ENCODE peak calls at places on chromosome 13, in four cellular contexts. One of them, this sample, is unnamed.

GRCh38 chr13:99434258-99434788 is 66.9 kb upstream of the TM9SF2 start:
- DNase-seq in IMR-90: no peak
- DNase-seq in astrocyte of the spinal cord: no peak
- DNase-seq in CD8-positive, alpha-beta T cell: peak
- DNase-seq in this sample: no peak

GRCh38 chr13:94345374-94346195 is 133.9 kb downstream of the DCT start:
- DNase-seq in CD8-positive, alpha-beta T cell: no peak
- DNase-seq in astrocyte of the spinal cord: peak
- DNase-seq in IMR-90: peak
- DNase-seq in this sample: peak

GRCh38 chr13:32426981-32427851 is 714 bp downstream of the N4BP2L1 start:
- DNase-seq in CD8-positive, alpha-beta T cell: peak
- DNase-seq in astrocyte of the spinal cord: peak
- DNase-seq in IMR-90: peak
- DNase-seq in this sample: peak

GRCh38 chr13:94706854-94707399 is 5.4 kb downstream of the SOX21 start:
- DNase-seq in astrocyte of the spinal cord: peak
- DNase-seq in IMR-90: no peak
- DNase-seq in CD8-positive, alpha-beta T cell: no peak
- DNase-seq in this sample: no peak

GRCh38 chr13:54029720-54030119 is 1001.1 kb downstream of the OLFM4 start:
- DNase-seq in IMR-90: no peak
- DNase-seq in astrocyte of the spinal cord: no peak
- DNase-seq in CD8-positive, alpha-beta T cell: no peak
- DNase-seq in this sample: no peak

GRCh38 chr13:88717946-88718345 is 1046.8 kb downstream of the SLITRK5 start:
- DNase-seq in astrocyte of the spinal cord: no peak
- DNase-seq in CD8-positive, alpha-beta T cell: no peak
- DNase-seq in IMR-90: no peak
- DNase-seq in this sample: no peak

GRCh38 chr13:46480131-46480530 is 72.8 kb upstream of the LRCH1 start:
- DNase-seq in IMR-90: no peak
- DNase-seq in CD8-positive, alpha-beta T cell: no peak
- DNase-seq in astrocyte of the spinal cord: no peak
- DNase-seq in this sample: no peak

GRCh38 chr13:32837973-32838940 is 178.0 kb upstream of the KL start:
- DNase-seq in CD8-positive, alpha-beta T cell: no peak
- DNase-seq in IMR-90: no peak
- DNase-seq in astrocyte of the spinal cord: no peak
- DNase-seq in this sample: no peak

GRCh38 chr13:113493315-113493951 is 2.9 kb upstream of the DCUN1D2 start:
- DNase-seq in IMR-90: peak
- DNase-seq in astrocyte of the spinal cord: peak
- DNase-seq in CD8-positive, alpha-beta T cell: no peak
- DNase-seq in this sample: peak

GRCh38 chr13:19150712-19151228 is 30.9 kb downstream of the TUBA3C start:
- DNase-seq in IMR-90: no peak
- DNase-seq in astrocyte of the spinal cord: no peak
- DNase-seq in CD8-positive, alpha-beta T cell: no peak
- DNase-seq in this sample: no peak

GRCh38 chr13:67416047-67416925 is 186.2 kb upstream of the PCDH9 start:
- DNase-seq in CD8-positive, alpha-beta T cell: no peak
- DNase-seq in IMR-90: peak
- DNase-seq in astrocyte of the spinal cord: peak
- DNase-seq in this sample: peak

GRCh38 chr13:93505104-93505952 is 278.7 kb downstream of the GPC6 start:
- DNase-seq in CD8-positive, alpha-beta T cell: no peak
- DNase-seq in IMR-90: peak
- DNase-seq in astrocyte of the spinal cord: peak
- DNase-seq in this sample: peak

GRCh38 chr13:72384879-72385278 is 342.6 kb downstream of the MZT1 start:
- DNase-seq in astrocyte of the spinal cord: peak
- DNase-seq in CD8-positive, alpha-beta T cell: no peak
- DNase-seq in IMR-90: peak
- DNase-seq in this sample: peak

GRCh38 chr13:98349731-98350305 is 172.7 kb upstream of the RNF113B start:
- DNase-seq in IMR-90: no peak
- DNase-seq in CD8-positive, alpha-beta T cell: no peak
- DNase-seq in astrocyte of the spinal cord: no peak
- DNase-seq in this sample: no peak

GRCh38 chr13:30105381-30105780 is 202.0 kb downstream of the KATNAL1 start:
- DNase-seq in CD8-positive, alpha-beta T cell: no peak
- DNase-seq in astrocyte of the spinal cord: no peak
- DNase-seq in IMR-90: no peak
- DNase-seq in this sample: no peak

GRCh38 chr13:80199585-80200292 is 141.2 kb downstream of the SPRY2 start:
- DNase-seq in CD8-positive, alpha-beta T cell: no peak
- DNase-seq in astrocyte of the spinal cord: no peak
- DNase-seq in IMR-90: no peak
- DNase-seq in this sample: no peak

GRCh38 chr13:47420568-47420967 is 523.7 kb upstream of the HTR2A start:
- DNase-seq in CD8-positive, alpha-beta T cell: no peak
- DNase-seq in IMR-90: peak
- DNase-seq in astrocyte of the spinal cord: no peak
- DNase-seq in this sample: no peak

GRCh38 chr13:44432595-44432994 is 59.0 kb downstream of the SERP2 start:
- DNase-seq in CD8-positive, alpha-beta T cell: no peak
- DNase-seq in astrocyte of the spinal cord: peak
- DNase-seq in IMR-90: peak
- DNase-seq in this sample: no peak

GRCh38 chr13:101417501-101417900 is 1.2 kb upstream of the NALCN start:
- DNase-seq in CD8-positive, alpha-beta T cell: no peak
- DNase-seq in IMR-90: no peak
- DNase-seq in astrocyte of the spinal cord: no peak
- DNase-seq in this sample: no peak

GRCh38 chr13:36764957-36765356 is 54.1 kb upstream of the RFXAP start:
- DNase-seq in IMR-90: no peak
- DNase-seq in CD8-positive, alpha-beta T cell: no peak
- DNase-seq in astrocyte of the spinal cord: no peak
- DNase-seq in this sample: no peak

GRCh38 chr13:107130516-107130915 is 562.6 kb upstream of the ARGLU1 start:
- DNase-seq in CD8-positive, alpha-beta T cell: no peak
- DNase-seq in IMR-90: no peak
- DNase-seq in astrocyte of the spinal cord: no peak
- DNase-seq in this sample: no peak

GRCh38 chr13:99985886-99986527 is 4.4 kb downstream of the ZIC2 start:
- DNase-seq in astrocyte of the spinal cord: peak
- DNase-seq in CD8-positive, alpha-beta T cell: no peak
- DNase-seq in IMR-90: no peak
- DNase-seq in this sample: no peak

GRCh38 chr13:98517576-98518310 is 59.2 kb downstream of the STK24 start:
- DNase-seq in astrocyte of the spinal cord: no peak
- DNase-seq in IMR-90: no peak
- DNase-seq in CD8-positive, alpha-beta T cell: no peak
- DNase-seq in this sample: no peak

GRCh38 chr13:83753912-83754624 is 128.2 kb downstream of the SLITRK1 start:
- DNase-seq in IMR-90: peak
- DNase-seq in astrocyte of the spinal cord: no peak
- DNase-seq in CD8-positive, alpha-beta T cell: no peak
- DNase-seq in this sample: no peak

GRCh38 chr13:102508411-102508810 is 88.4 kb upstream of the TPP2 start:
- DNase-seq in IMR-90: no peak
- DNase-seq in CD8-positive, alpha-beta T cell: no peak
- DNase-seq in astrocyte of the spinal cord: no peak
- DNase-seq in this sample: no peak

GRCh38 chr13:47480121-47480520 is 521.0 kb downstream of the SUCLA2 start:
- DNase-seq in astrocyte of the spinal cord: peak
- DNase-seq in IMR-90: peak
- DNase-seq in CD8-positive, alpha-beta T cell: no peak
- DNase-seq in this sample: peak

GRCh38 chr13:41263261-41263971 is at the start of gene MTRF1:
- DNase-seq in IMR-90: peak
- DNase-seq in astrocyte of the spinal cord: peak
- DNase-seq in CD8-positive, alpha-beta T cell: peak
- DNase-seq in this sample: peak

GRCh38 chr13:73765651-73766384 is 368.4 kb downstream of the KLF12 start:
- DNase-seq in astrocyte of the spinal cord: peak
- DNase-seq in CD8-positive, alpha-beta T cell: peak
- DNase-seq in IMR-90: peak
- DNase-seq in this sample: peak

GRCh38 chr13:75549262-75550158 is at the start of gene UCHL3:
- DNase-seq in astrocyte of the spinal cord: peak
- DNase-seq in IMR-90: peak
- DNase-seq in CD8-positive, alpha-beta T cell: peak
- DNase-seq in this sample: peak
- H3K4me3 ChIP-seq in astrocyte of the spinal cord: peak
- H3K4me3 ChIP-seq in IMR-90: peak
- H3K4me3 ChIP-seq in CD8-positive, alpha-beta T cell: peak
- H3K4me3 ChIP-seq in this sample: peak

GRCh38 chr13:24623141-24623665 is 57.0 kb upstream of the ATP12A start:
- DNase-seq in astrocyte of the spinal cord: no peak
- DNase-seq in IMR-90: no peak
- DNase-seq in CD8-positive, alpha-beta T cell: no peak
- DNase-seq in this sample: no peak
- TF ChIP-seq CTCF in astrocyte of the spinal cord: no peak
- TF ChIP-seq CTCF in IMR-90: no peak
- TF ChIP-seq CTCF in CD8-positive, alpha-beta T cell: no peak
- TF ChIP-seq CTCF in this sample: no peak

GRCh38 chr13:33904431-33904830 is 86.5 kb downstream of the RFC3 start:
- DNase-seq in CD8-positive, alpha-beta T cell: no peak
- DNase-seq in astrocyte of the spinal cord: no peak
- DNase-seq in IMR-90: no peak
- DNase-seq in this sample: no peak

GRCh38 chr13:33911521-33911920 is 93.6 kb downstream of the RFC3 start:
- DNase-seq in astrocyte of the spinal cord: no peak
- DNase-seq in IMR-90: no peak
- DNase-seq in CD8-positive, alpha-beta T cell: no peak
- DNase-seq in this sample: no peak

GRCh38 chr13:33908111-33908510 is 90.2 kb downstream of the RFC3 start:
- DNase-seq in CD8-positive, alpha-beta T cell: no peak
- DNase-seq in astrocyte of the spinal cord: no peak
- DNase-seq in IMR-90: no peak
- DNase-seq in this sample: peak

DNA sequence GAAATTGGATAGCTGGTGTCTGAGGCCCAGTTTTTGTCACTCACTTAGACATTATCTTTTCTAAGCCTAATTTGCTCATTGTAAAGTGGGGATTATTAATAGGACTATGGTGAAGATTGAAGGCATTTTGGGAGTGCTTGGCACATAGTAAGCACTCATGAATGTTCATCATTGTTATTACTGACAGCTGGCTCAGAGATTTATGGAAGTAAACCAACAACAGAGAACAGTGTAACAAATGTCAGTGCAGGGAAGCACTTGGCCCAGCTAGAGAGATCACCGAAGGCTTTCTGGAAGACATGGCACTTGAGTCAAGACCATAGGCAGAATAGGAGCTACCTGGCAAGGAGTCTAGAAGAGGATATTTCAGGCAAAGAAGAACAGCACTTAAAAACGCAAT is 92.3 kb downstream of the RFC3 start:
- DNase-seq in CD8-positive, alpha-beta T cell: no peak
- DNase-seq in astrocyte of the spinal cord: no peak
- DNase-seq in IMR-90: no peak
- DNase-seq in this sample: no peak
- H3K4me3 ChIP-seq in CD8-positive, alpha-beta T cell: no peak
- H3K4me3 ChIP-seq in astrocyte of the spinal cord: no peak
- H3K4me3 ChIP-seq in IMR-90: no peak
- H3K4me3 ChIP-seq in this sample: no peak

DNA sequence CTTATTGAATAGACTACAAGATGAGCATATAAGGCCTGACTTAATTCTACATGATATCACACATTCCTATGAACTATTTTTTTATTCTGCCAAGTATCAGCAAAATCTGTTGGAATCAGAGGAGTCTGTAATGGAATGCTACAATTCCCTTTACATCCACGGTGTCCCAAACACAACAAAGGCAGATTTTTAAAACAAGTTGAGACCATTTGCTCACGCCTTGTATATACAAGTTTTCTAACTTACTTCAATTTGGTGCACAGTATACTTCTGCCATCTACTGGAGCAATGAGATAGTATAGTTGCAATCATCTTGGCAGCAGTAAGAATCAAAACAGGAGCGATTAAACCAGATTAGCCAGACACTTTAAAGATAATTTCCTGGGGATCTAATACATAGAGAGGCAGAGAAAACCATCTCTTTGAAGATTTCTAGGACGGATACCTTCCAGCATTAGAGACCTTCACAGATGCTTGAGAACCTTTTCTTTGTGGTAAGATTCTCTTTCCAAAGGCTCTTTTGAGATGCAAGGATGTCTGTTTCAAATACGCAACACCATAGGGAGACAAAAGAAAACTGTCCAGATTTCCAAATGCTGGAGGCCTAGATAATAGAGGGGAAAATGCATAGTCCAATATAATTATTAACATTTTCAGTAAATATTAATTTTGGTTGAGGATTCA is 302.0 kb upstream of the MIR17HG start:
- DNase-seq in CD8-positive, alpha-beta T cell: no peak
- DNase-seq in IMR-90: no peak
- DNase-seq in astrocyte of the spinal cord: peak
- DNase-seq in this sample: no peak
- TF ChIP-seq CTCF in CD8-positive, alpha-beta T cell: no peak
- TF ChIP-seq CTCF in IMR-90: no peak
- TF ChIP-seq CTCF in astrocyte of the spinal cord: peak
- TF ChIP-seq CTCF in this sample: no peak

DNA sequence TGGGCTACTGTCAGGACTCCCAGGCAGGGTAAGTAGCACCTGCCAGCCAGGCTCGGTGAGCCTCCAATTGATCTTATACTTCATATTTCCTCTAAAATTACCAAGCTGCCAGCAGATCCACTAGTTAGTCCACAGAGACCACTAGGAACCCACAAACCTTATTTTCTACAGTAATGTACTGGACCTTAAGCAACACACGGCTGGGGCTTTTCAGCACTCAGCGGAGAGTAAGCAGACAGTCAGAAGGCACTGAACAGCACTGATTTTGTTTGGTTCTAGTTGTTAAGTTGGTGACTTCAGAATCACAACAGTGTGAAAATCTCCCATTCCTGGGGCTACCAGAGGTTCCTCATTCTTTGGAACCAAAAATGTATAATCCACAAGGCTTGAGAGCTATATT is 56.1 kb downstream of the MRPL57 start:
- DNase-seq in IMR-90: no peak
- DNase-seq in astrocyte of the spinal cord: no peak
- DNase-seq in CD8-positive, alpha-beta T cell: no peak
- DNase-seq in this sample: no peak
- H3K4me3 ChIP-seq in IMR-90: no peak
- H3K4me3 ChIP-seq in astrocyte of the spinal cord: no peak
- H3K4me3 ChIP-seq in CD8-positive, alpha-beta T cell: no peak
- H3K4me3 ChIP-seq in this sample: peak

This sample was measured in fibroblast of the aortic adventitia.